ENCODE peak calls at places on chromosomes 11 and 22, in seven cellular contexts. B is A549, J is aorta, Y is IMR-90, E is pancreas, P is upper lobe of right lung, V is sigmoid colon. I is an unnamed sample. For H3K4me1, the result is how much of the 10 kb centered on the place peaks cover.

GRCh38 chr22:30265851-30266444 is 703 bp downstream of the OSM start:
- DNase-seq in B (no peak), J (no peak), Y (no peak), E (no peak), P (peak), V (peak), I (peak)

GRCh38 chr11:2400761-2401435 is 348 bp downstream of the TSSC4 start:
- DNase-seq in B (no peak), J (no peak), Y (no peak), E (no peak), P (no peak), V (no peak), I (no peak)

GRCh38 chr11:46382644-46383403 is 1.4 kb downstream of the MDK start:
- DNase-seq in B (peak), J (no peak), Y (peak), E (no peak), P (no peak), V (peak), I (peak)

GRCh38 chr22:47612136-47612910 is 849.9 kb downstream of the TBC1D22A start:
- DNase-seq in B (no peak), J (no peak), Y (no peak), E (no peak), P (no peak), V (no peak), I (no peak)

GRCh38 chr11:108498046-108498815 is at the start of gene POGLUT3:
- DNase-seq in B (peak), J (peak), Y (peak), E (peak), P (peak), V (peak), I (peak)

GRCh38 chr11:77067776-77068460 is 1.1 kb downstream of the CAPN5 start:
- DNase-seq in B (no peak), J (no peak), Y (no peak), E (peak), P (peak), V (peak), I (peak)

GRCh38 chr22:25110846-25111578 is 88.6 kb upstream of the CRYBB3 start:
- DNase-seq in B (peak), J (peak), Y (peak), E (peak), P (peak), V (peak), I (peak)

GRCh38 chr22:28424427-28425080 is 255.1 kb downstream of the TTC28 start:
- DNase-seq in B (no peak), J (no peak), Y (peak), E (no peak), P (no peak), V (no peak), I (no peak)

GRCh38 chr11:5250777-5251176 is 1.1 kb upstream of the HBG1 start:
- DNase-seq in B (no peak), J (no peak), Y (no peak), E (no peak), P (no peak), V (no peak), I (no peak)

GRCh38 chr22:28829358-28830181 is 29.2 kb upstream of the XBP1 start:
- DNase-seq in B (peak), J (peak), Y (peak), E (peak), P (peak), V (peak), I (peak)

GRCh38 chr11:115566185-115566765 is 62.1 kb upstream of the CADM1 start:
- DNase-seq in B (no peak), J (no peak), Y (no peak), E (no peak), P (no peak), V (no peak), I (no peak)

GRCh38 chr11:77322506-77322905 is 21.0 kb upstream of the GDPD4 start:
- DNase-seq in B (no peak), J (no peak), Y (peak), E (peak), P (no peak), V (no peak), I (no peak)

GRCh38 chr11:110837535-110838127 is 125.4 kb upstream of the ARHGAP20 start:
- DNase-seq in B (no peak), J (no peak), Y (no peak), E (no peak), P (no peak), V (no peak), I (no peak)

GRCh38 chr11:134333312-134333711 is 1.5 kb downstream of the GLB1L2 start:
- DNase-seq in B (no peak), J (no peak), Y (no peak), E (no peak), P (no peak), V (peak), I (no peak)

GRCh38 chr22:36435516-36436415 is 45.7 kb downstream of the TXN2 start:
- DNase-seq in B (no peak), J (no peak), Y (no peak), E (peak), P (no peak), V (no peak), I (peak)

GRCh38 chr11:65298655-65299179 is 15.9 kb upstream of the CDC42EP2 start:
- DNase-seq in B (no peak), J (peak), Y (peak), E (no peak), P (no peak), V (peak), I (no peak)

GRCh38 chr11:96242971-96243647 is 99.9 kb downstream of the MAML2 start:
- DNase-seq in B (peak), J (peak), Y (peak), E (peak), P (peak), V (peak), I (peak)
- H3K4me1 ChIP-seq in B (under half), J (under half), Y (under half), E (under half), P (under half), V (under half), I (under half)

GRCh38 chr11:10866893-10867331 is 9.1 kb upstream of the ZBED5 start:
- DNase-seq in B (no peak), J (no peak), Y (peak), E (no peak), P (no peak), V (no peak), I (no peak)
- H3K4me1 ChIP-seq in B (under half), J (under half), Y (under half), E (under half), P (under half), V (under half), I (under half)

GRCh38 chr11:62554377-62554776 is 7.8 kb upstream of the AHNAK start:
- DNase-seq in B (no peak), J (no peak), Y (no peak), E (no peak), P (no peak), V (peak), I (peak)

GRCh38 chr11:62556102-62556871 is 9.7 kb upstream of the AHNAK start:
- DNase-seq in B (peak), J (peak), Y (peak), E (peak), P (peak), V (peak), I (peak)

GRCh38 chr11:62553839-62554361 is 7.3 kb upstream of the AHNAK start:
- DNase-seq in B (peak), J (no peak), Y (peak), E (no peak), P (no peak), V (no peak), I (peak)

GRCh38 chr11:62556872-62557631 is 10.4 kb upstream of the AHNAK start:
- DNase-seq in B (no peak), J (no peak), Y (peak), E (no peak), P (no peak), V (no peak), I (no peak)

GRCh38 chr11:62555464-62556092 is 9.0 kb upstream of the AHNAK start:
- DNase-seq in B (peak), J (no peak), Y (peak), E (no peak), P (no peak), V (peak), I (no peak)
- H3K4me1 ChIP-seq in B (half or more), J (under half), Y (under half), E (half or more), P (half or more), V (half or more), I (under half)

GRCh38 chr22:45638834-45639746 is 32.5 kb upstream of the ATXN10 start:
- DNase-seq in B (peak), J (peak), Y (no peak), E (no peak), P (peak), V (peak), I (no peak)
- H3K4me1 ChIP-seq in B (half or more), J (under half), Y (under half), E (under half), P (under half), V (under half), I (under half)

DNA sequence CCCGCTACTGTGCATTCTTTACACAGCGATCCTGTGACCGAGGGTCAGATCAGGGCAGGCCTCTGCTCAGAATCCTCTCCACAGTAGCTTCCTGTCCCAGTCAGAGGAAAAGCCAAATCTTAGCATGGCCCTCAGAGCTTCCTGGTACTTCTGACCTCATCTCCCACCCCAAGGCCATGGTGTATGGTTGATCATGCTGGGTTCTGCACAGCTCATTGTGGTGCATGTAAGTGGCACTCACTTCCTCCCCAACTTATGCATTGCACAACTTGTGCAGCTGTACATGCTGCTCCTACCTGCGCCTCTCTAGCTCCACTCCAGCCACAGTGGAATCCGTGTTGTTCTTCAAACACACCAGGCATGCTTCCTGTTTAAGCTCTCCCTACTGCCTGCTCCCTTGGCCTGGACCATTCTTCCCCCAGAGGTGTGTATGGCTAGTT is 20.3 kb downstream of the BMAL1 start:
- DNase-seq in B (no peak), J (no peak), Y (no peak), E (no peak), P (peak), V (no peak), I (no peak)
- H3K4me1 ChIP-seq in B (under half), J (under half), Y (under half), E (under half), P (under half), V (under half), I (under half)

DNA sequence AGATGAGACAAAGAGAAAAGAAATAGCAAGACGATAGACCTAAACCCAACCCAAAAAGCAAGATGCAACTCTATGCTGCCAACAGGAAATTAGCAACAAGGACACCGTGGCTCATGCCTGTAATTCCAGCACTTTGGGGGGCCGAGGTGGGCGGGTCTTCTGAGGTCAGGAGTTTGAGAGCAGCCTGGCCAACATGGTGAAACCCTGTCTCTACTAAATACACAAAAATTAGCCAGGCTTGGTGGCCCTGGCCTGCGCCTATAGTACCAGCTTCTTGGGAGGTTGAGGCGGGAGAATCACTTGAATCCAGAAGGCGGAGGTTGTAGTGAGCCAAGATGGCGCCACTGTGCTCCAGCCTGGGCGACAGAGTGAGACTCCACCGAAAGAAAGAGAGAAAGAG is 24.3 kb upstream of the IL10RA start:
- DNase-seq in B (no peak), J (no peak), Y (no peak), E (no peak), P (no peak), V (no peak), I (peak)
- H3K4me1 ChIP-seq in B (under half), J (under half), Y (under half), E (under half), P (under half), V (under half), I (under half)

GRCh38 chr11:35153280-35153679 is 14.3 kb downstream of the CD44 start:
- DNase-seq in B (no peak), J (no peak), Y (no peak), E (no peak), P (no peak), V (no peak), I (no peak)
- H3K4me1 ChIP-seq in B (half or more), J (under half), Y (under half), E (under half), P (under half), V (half or more), I (under half)

DNA sequence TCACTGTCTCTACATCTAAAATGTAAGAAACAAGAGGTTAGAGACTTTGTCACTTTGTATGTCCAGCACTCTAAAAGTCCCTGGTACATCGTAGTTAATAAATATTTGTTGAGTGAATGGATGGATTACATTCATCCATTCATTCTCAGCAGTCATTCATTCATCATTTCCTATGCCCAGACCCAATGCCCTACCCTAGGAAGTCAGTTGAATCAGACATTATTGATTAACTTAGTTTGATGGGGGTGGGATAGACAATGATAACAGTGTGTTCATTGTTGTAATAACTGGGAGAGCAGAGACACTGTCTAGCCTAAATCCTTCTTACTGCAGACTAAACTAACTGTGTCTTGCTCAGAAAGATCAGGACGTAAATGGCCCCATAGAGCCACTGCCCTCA is 1.2 kb upstream of the CENPM start:
- DNase-seq in B (no peak), J (no peak), Y (no peak), E (no peak), P (no peak), V (no peak), I (no peak)
- H3K4me1 ChIP-seq in B (under half), J (under half), Y (under half), E (under half), P (under half), V (under half), I (under half)

GRCh38 chr11:122091850-122092249 is 24.2 kb downstream of the BLID start:
- DNase-seq in B (no peak), J (no peak), Y (peak), E (no peak), P (no peak), V (no peak), I (no peak)
- H3K4me1 ChIP-seq in B (under half), J (under half), Y (under half), E (under half), P (under half), V (under half), I (under half)

I was measured in endodermal cell.